ENCODE peak calls at places on chromosomes 12 and 14, in four cellular contexts. A is DMS53, Z is H9, Y is adrenal gland. I is an unnamed sample.

GRCh38 chr14:76832503-76832988 is 6.3 kb downstream of the LRRC74A start:
- DNase-seq in A (no peak), Z (no peak), Y (peak), I (no peak)

GRCh38 chr14:70067810-70068209 is 120.9 kb downstream of the SLC8A3 start:
- DNase-seq in A (no peak), Z (no peak), Y (no peak), I (no peak)

GRCh38 chr12:92718483-92718985 is 15.7 kb downstream of the PLEKHG7 start:
- DNase-seq in A (no peak), Z (no peak), Y (no peak), I (no peak)

GRCh38 chr12:28156362-28156761 is 33.9 kb upstream of the CCDC91 start:
- DNase-seq in A (no peak), Z (no peak), Y (no peak), I (no peak)

GRCh38 chr14:31947680-31948580 is 129.2 kb upstream of the ARHGAP5 start:
- DNase-seq in A (no peak), Z (no peak), Y (no peak), I (no peak)

GRCh38 chr12:121576851-121577391 is 3.9 kb downstream of the KDM2B start:
- DNase-seq in A (no peak), Z (peak), Y (no peak), I (no peak)

GRCh38 chr14:91493169-91493568 is 16.9 kb downstream of the PPP4R3A start:
- DNase-seq in A (no peak), Z (no peak), Y (peak), I (no peak)

GRCh38 chr14:102105369-102105768 is 18.5 kb upstream of the HSP90AA1 start:
- DNase-seq in A (no peak), Z (no peak), Y (no peak), I (no peak)

GRCh38 chr12:6202331-6202730 is 2.1 kb downstream of the CD9 start:
- DNase-seq in A (no peak), Z (no peak), Y (no peak), I (no peak)

GRCh38 chr12:71780207-71780822 is 25.7 kb downstream of the RAB21 start:
- DNase-seq in A (peak), Z (no peak), Y (peak), I (peak)

GRCh38 chr14:22994762-22995275 is 12.5 kb upstream of the AJUBA start:
- DNase-seq in A (no peak), Z (peak), Y (peak), I (no peak)

GRCh38 chr12:64178122-64178521 is 44.0 kb downstream of the KICS2 start:
- DNase-seq in A (no peak), Z (no peak), Y (no peak), I (no peak)

GRCh38 chr14:33773205-33774030 is 177.5 kb downstream of the EGLN3 start:
- DNase-seq in A (no peak), Z (no peak), Y (no peak), I (no peak)

GRCh38 chr12:131421506-131422184 is 289.2 kb upstream of the SFSWAP start:
- DNase-seq in A (no peak), Z (no peak), Y (no peak), I (no peak)

GRCh38 chr14:65348137-65348536 is 64.4 kb upstream of the FUT8 start:
- DNase-seq in A (no peak), Z (no peak), Y (no peak), I (no peak)

GRCh38 chr14:100239840-100240724 is 1.1 kb downstream of the YY1 start:
- DNase-seq in A (peak), Z (peak), Y (peak), I (peak)

GRCh38 chr14:74240794-74241610 is 1.8 kb downstream of the VSX2 start:
- DNase-seq in A (peak), Z (peak), Y (no peak), I (peak)

GRCh38 chr14:80427101-80427500 is 215.8 kb upstream of the DIO2 start:
- DNase-seq in A (no peak), Z (no peak), Y (no peak), I (no peak)

GRCh38 chr12:121334513-121335343 is 17.5 kb downstream of the ANAPC5 start:
- DNase-seq in A (peak), Z (no peak), Y (peak), I (peak)

GRCh38 chr12:69102856-69103255 is 136.5 kb upstream of the CPSF6 start:
- DNase-seq in A (peak), Z (no peak), Y (peak), I (no peak)

GRCh38 chr12:111287125-111287900 is 81.6 kb downstream of the PHETA1 start:
- DNase-seq in A (no peak), Z (no peak), Y (no peak), I (no peak)

GRCh38 chr12:121522962-121523361 is 57.9 kb downstream of the KDM2B start:
- DNase-seq in A (no peak), Z (no peak), Y (no peak), I (no peak)

GRCh38 chr12:128761305-128761880 is 62.4 kb downstream of the SLC15A4 start:
- DNase-seq in A (no peak), Z (no peak), Y (no peak), I (no peak)

GRCh38 chr12:58671196-58671595 is 249.1 kb downstream of the LRIG3 start:
- DNase-seq in A (no peak), Z (no peak), Y (peak), I (no peak)

GRCh38 chr12:11718768-11719253 is 69.3 kb downstream of the ETV6 start:
- DNase-seq in A (no peak), Z (no peak), Y (no peak), I (no peak)

GRCh38 chr12:128137140-128137539 is 129.8 kb upstream of the TMEM132C start:
- DNase-seq in A (no peak), Z (no peak), Y (no peak), I (no peak)

GRCh38 chr12:93163260-93164036 is 214.3 kb upstream of the NUDT4 start:
- DNase-seq in A (no peak), Z (no peak), Y (no peak), I (no peak)

GRCh38 chr14:100709252-100709955 is 17.3 kb upstream of the DLK1 start:
- DNase-seq in A (no peak), Z (no peak), Y (peak), I (peak)

GRCh38 chr14:39368261-39368959 is 63.8 kb downstream of the FBXO33 start:
- DNase-seq in A (peak), Z (peak), Y (peak), I (peak)

GRCh38 chr14:35215110-35215872 is 76.9 kb upstream of the PSMA6 start:
- DNase-seq in A (peak), Z (no peak), Y (no peak), I (no peak)

GRCh38 chr14:29805415-29806123 is 122.1 kb downstream of the PRKD1 start:
- DNase-seq in A (peak), Z (no peak), Y (peak), I (peak)

GRCh38 chr14:68548194-68549056 is 244.4 kb downstream of the ZFP36L1 start:
- DNase-seq in A (no peak), Z (no peak), Y (peak), I (no peak)

GRCh38 chr12:52805000-52805399 is 8.9 kb downstream of the KRT4 start:
- DNase-seq in A (no peak), Z (peak), Y (no peak), I (no peak)

GRCh38 chr12:95918194-95918993 is 24.0 kb downstream of the CCDC38 start:
- DNase-seq in A (peak), Z (peak), Y (peak), I (peak)

GRCh38 chr12:80509781-80510556 is 65.9 kb downstream of the PTPRQ start:
- DNase-seq in A (no peak), Z (no peak), Y (no peak), I (no peak)

GRCh38 chr14:54627718-54628345 is 60.9 kb downstream of the SAMD4A start:
- DNase-seq in A (no peak), Z (no peak), Y (no peak), I (no peak)

GRCh38 chr14:38469156-38469555 is 213.3 kb upstream of the CLEC14A start:
- DNase-seq in A (no peak), Z (no peak), Y (no peak), I (no peak)

I was measured in Calu3.